ENCODE peak calls at places on chromosome 4, in five cellular contexts. W, C, N, I and X are unnamed samples.

GRCh38 chr4:155617312-155617711 is 49.3 kb upstream of the GUCY1A1 start:
- DNase-seq in W (peak; percentile 71), C (no peak), N (peak; percentile 20), I (no peak), X (no peak)

GRCh38 chr4:73690051-73690744 is 50.2 kb upstream of the CXCL8 start:
- DNase-seq in W (peak; percentile 53), C (peak; percentile 14), N (no peak), I (no peak), X (no peak)

GRCh38 chr4:142656178-142656577 is 189.9 kb downstream of the INPP4B start:
- DNase-seq in W (peak; percentile 30), C (peak; percentile 30), N (no peak), I (no peak), X (no peak)

GRCh38 chr4:19429684-19430083 is 822.0 kb upstream of the SLIT2 start:
- DNase-seq in W (no peak), C (no peak), N (no peak), I (no peak), X (no peak)

GRCh38 chr4:3880595-3881120 is 114.5 kb downstream of the ADRA2C start:
- DNase-seq in W (peak; percentile 38), C (peak; percentile 57), N (peak; percentile 63), I (peak; percentile 61), X (peak; percentile 76)

GRCh38 chr4:105474110-105474518 is 252 bp upstream of the PPA2 start:
- DNase-seq in W (peak; percentile 82), C (no peak), N (peak; percentile 83), I (no peak), X (peak; percentile 89)

GRCh38 chr4:66357316-66357715 is 687.0 kb upstream of the EPHA5 start:
- DNase-seq in W (no peak), C (no peak), N (no peak), I (no peak), X (no peak)

GRCh38 chr4:152640058-152640921 is 39.5 kb downstream of the TMEM154 start:
- DNase-seq in W (peak; percentile 51), C (peak; percentile 20), N (no peak), I (no peak), X (no peak)

GRCh38 chr4:4762909-4763814 is 96.3 kb upstream of the MSX1 start:
- DNase-seq in W (peak; percentile 49), C (peak; percentile 10), N (no peak), I (no peak), X (no peak)

DNA sequence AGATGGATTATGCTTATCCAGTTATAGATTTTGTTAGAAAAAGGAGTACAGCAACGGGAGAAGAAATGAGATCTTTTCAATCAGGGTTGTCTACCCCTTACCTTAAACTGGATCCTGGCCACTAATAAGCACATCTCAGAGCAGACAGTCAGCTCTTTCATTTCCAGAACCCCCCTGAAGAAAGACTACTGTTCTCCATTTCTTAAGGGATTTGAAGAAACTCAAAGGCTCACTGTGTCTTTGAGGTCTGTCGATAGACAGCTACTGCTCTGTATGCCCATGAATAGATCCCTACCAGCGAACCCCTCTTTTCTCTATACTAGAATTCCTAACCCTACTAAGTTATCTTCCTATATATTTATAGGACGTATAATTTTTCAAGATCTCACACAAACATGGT is 956 bp downstream of the UGDH start:
- DNase-seq in W (peak; percentile 20), C (no peak), N (no peak), I (no peak), X (no peak)
- H3K4me3 ChIP-seq in W (peak overlapping the region; percentile 92), C (peak overlapping the region; percentile 92), N (peak overlapping the region; percentile 85), I (peak overlapping the region; percentile 91), X (peak overlapping the region; percentile 92)

DNA sequence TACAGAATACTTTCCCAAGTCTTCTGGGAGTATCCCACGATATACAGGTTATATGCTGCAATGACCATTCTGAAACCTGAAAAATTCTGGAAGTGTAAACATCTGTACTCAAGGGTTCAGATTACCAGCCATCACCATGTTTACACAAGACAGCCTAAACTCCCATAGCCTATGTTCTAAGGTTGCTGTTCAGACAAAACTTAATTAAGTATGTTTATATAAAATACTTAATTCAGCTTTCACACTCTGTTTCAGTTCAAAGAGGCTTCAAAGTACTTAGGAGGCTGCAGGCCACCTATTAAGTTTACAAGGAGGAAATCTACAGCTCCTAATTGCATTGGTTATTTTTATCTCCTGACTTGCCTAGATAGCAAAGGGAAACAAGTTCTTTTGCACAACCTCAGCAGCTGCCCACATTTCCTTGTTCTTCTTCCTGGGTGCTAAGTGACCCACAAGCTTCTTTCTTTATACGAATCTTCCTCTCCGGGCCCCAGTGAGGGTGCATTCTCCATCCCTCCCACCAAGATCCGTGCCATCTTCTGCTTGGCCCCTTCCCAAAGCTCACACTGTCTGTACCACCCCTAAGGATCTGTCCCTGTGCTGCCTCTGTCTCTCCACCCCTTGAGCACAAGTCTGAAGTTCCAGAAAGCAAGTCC is 2.0 kb downstream of the GAK start:
- DNase-seq in W (peak; percentile 43), C (no peak), N (no peak), I (no peak), X (no peak)
- H3K4me3 ChIP-seq in W (no peak overlapping the region), C (peak overlapping the region; percentile 99), N (no peak overlapping the region), I (no peak overlapping the region), X (peak overlapping the region; percentile 92)

DNA sequence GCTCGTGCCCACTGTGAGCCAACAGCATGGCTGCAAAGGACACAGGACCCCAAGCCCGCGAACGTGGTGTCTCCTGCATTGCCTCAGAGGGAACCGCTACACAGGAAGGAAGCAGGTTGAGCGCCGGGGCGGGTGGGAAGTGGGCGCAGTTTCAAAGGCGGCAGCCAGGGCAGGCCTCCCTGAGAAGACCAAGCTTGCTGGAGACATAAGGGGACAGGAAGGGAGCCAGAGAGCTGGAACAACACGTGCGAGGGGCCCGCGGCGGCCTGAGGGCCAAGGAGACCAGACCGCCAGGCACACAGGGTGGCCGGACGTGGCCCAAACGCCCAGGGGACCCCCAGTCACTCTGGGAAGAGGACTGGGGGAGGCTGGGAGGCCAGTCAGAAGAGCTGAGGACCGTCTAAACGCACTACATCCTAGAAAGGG is 32.0 kb downstream of the CTBP1 start:
- DNase-seq in W (no peak), C (no peak), N (no peak), I (peak; percentile 73), X (no peak)
- H3K4me3 ChIP-seq in W (no peak overlapping the region), C (no peak overlapping the region), N (no peak overlapping the region), I (no peak overlapping the region), X (no peak overlapping the region)

DNA sequence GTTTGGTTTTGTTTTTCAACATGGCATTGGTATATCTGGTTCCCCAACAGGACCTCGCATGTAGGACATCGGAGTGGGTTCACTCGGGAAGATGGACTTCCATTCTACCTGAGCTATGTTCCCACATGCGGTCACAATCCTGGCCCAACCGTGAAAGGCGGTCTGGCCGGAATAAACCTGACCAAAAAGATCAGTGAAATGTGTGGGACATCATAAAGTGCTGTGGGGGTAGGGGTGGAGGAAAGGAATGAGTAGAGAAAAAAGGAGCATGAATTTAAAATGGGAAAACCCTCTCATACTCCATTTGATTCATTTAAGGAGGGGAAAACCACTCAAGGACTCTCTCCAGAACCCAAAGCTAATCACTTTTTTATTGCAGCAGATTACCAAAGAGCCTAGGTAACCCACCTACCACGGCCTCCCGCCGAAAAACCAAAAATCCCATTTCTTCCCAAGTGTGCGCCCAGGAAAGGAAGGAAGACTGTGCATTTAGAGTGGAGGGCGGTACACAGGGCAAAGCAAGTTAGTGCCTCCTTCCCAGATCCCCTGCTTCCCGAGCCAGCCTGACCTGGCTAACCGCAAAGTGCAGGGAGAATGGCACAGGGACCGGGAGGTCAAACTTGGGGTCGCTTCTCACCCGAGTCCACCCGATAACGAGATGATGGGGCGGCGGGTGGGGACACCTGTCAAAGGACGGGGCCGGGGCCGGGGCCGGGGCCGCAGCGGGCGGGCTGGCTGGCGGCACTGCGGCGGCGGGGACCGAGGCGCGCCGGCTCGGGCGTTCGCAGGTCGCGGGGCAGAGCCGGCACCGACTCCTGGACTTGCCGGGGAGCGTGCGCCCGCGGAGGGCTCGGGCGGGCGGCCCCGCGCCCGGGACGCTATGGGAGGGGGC is 689 bp downstream of the TMEM150C start:
- DNase-seq in W (no peak), C (no peak), N (no peak), I (no peak), X (no peak)
- H3K4me3 ChIP-seq in W (no peak overlapping the region), C (peak overlapping the region; percentile 94), N (peak overlapping the region; percentile 68), I (no peak overlapping the region), X (peak overlapping the region; percentile 73)

GRCh38 chr4:175807596-175807995 is 4.5 kb downstream of the GPM6A start:
- DNase-seq in W (no peak), C (no peak), N (no peak), I (no peak), X (no peak)

GRCh38 chr4:175811171-175811570 is 893 bp downstream of the GPM6A start:
- DNase-seq in W (no peak), C (no peak), N (no peak), I (no peak), X (no peak)

GRCh38 chr4:175810360-175810759 is 1.7 kb downstream of the GPM6A start:
- DNase-seq in W (no peak), C (no peak), N (no peak), I (no peak), X (no peak)

GRCh38 chr4:175813841-175814240 is 1.8 kb upstream of the GPM6A start:
- DNase-seq in W (no peak), C (no peak), N (no peak), I (no peak), X (no peak)

DNA sequence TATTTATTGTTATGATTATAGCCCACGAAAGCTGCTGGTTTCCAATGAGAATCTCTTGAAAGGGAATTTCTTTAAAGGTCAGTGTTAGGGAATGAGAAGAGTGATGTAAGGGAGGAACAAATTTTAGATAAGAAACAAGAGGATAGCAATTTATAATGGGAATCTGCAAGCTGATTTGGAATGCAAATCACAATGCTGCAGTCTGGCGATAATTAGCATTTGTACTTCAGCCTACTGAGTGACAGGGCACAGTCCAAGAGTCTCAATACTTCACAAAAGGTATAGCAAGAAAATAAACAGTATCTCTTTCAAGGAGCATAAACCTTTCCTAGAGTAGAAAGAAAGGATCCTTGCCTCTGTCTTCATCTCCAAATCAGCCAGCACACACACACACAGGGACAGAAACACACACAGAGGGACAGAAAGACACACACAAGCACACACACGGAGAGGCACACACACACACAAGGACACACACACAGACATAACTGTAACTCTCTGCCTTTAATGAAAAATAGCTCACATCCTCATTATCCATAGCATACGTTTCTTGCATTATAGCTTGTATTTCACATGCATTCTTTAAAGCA is 1.2 kb upstream of the GPM6A start:
- DNase-seq in W (no peak), C (no peak), N (no peak), I (no peak), X (no peak)
- H3K4me3 ChIP-seq in W (no peak overlapping the region), C (no peak overlapping the region), N (no peak overlapping the region), I (no peak overlapping the region), X (no peak overlapping the region)

DNA sequence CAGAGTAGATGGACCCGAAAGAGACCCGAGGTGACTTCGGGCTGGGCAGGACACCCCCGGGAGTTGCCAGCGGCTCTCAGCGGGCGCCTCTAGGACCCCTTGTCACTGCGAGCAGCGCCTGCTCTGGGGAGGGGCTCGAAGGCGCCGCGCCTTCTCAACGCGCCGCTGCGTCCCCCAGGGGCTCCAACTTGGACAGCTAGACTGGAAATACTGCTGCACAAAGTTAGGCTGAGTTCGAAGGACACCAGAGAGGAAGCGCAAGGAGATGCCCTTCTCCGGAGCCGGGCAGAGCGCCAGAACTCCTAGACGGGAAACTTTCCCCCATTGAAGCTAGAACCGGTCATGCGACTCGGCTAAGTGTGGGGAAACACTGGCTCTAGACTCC is 493 bp upstream of the KCNIP4 start:
- DNase-seq in W (peak; percentile 6), C (no peak), N (no peak), I (no peak), X (no peak)
- H3K4me3 ChIP-seq in W (no peak overlapping the region), C (no peak overlapping the region), N (no peak overlapping the region), I (no peak overlapping the region), X (peak overlapping the region; percentile 55)